ENCODE peak calls at places on chromosomes 6 and 20, in six cellular contexts. H is GM04503, B is upper lobe of right lung, S is activated gamma-delta T cell, G is GM04504, J is kidney glomerular epithelial cell. Q is an unnamed sample.

GRCh38 chr20:60968853-60969720 is 283.0 kb upstream of the CDH4 start:
- DNase-seq in H (no peak), B (no peak), S (no peak), G (no peak), J (no peak), Q (no peak)

GRCh38 chr6:134035823-134036296 is 16.6 kb downstream of the SLC2A12 start:
- DNase-seq in H (no peak), B (no peak), S (no peak), G (no peak), J (peak; percentile 57), Q (no peak)

GRCh38 chr20:21125072-21125848 is 622 bp upstream of the KIZ start:
- DNase-seq in H (peak; percentile 28), B (no peak), S (no peak), G (no peak), J (peak; percentile 75), Q (peak; percentile 33)

GRCh38 chr20:39960522-39961420 is 728.3 kb downstream of the MAFB start:
- DNase-seq in H (no peak), B (no peak), S (no peak), G (no peak), J (no peak), Q (peak; percentile 42)

GRCh38 chr6:103183831-103184411 is 1675.8 kb downstream of the HACE1 start:
- DNase-seq in H (no peak), B (no peak), S (no peak), G (no peak), J (no peak), Q (no peak)

GRCh38 chr20:61953789-61954125 is 111.9 kb downstream of the TAF4 start:
- DNase-seq in H (no peak), B (no peak), S (no peak), G (no peak), J (no peak), Q (no peak)

GRCh38 chr20:4021905-4022304 is 6.5 kb upstream of the RNF24 start:
- DNase-seq in H (no peak), B (no peak), S (no peak), G (no peak), J (no peak), Q (no peak)

GRCh38 chr20:41232971-41233926 is 84.3 kb downstream of the ZHX3 start:
- DNase-seq in H (peak; percentile 77), B (no peak), S (no peak), G (peak; percentile 87), J (peak; percentile 17), Q (no peak)

GRCh38 chr6:14996892-14997291 is 249.0 kb upstream of the JARID2 start:
- DNase-seq in H (no peak), B (no peak), S (no peak), G (no peak), J (no peak), Q (no peak)

GRCh38 chr6:3385660-3386151 is 71.1 kb downstream of the SLC22A23 start:
- DNase-seq in H (peak; percentile 45), B (no peak), S (no peak), G (no peak), J (no peak), Q (no peak)

GRCh38 chr6:33725222-33725621 is 13.7 kb upstream of the UQCC2 start:
- DNase-seq in H (no peak), B (no peak), S (no peak), G (no peak), J (no peak), Q (no peak)

GRCh38 chr6:151869787-151870186 is 62.3 kb downstream of the ESR1 start:
- DNase-seq in H (no peak), B (no peak), S (no peak), G (no peak), J (no peak), Q (no peak)

GRCh38 chr6:118171852-118172251 is 264.8 kb downstream of the SLC35F1 start:
- DNase-seq in H (no peak), B (no peak), S (no peak), G (no peak), J (no peak), Q (no peak)

GRCh38 chr6:6972456-6972855 is 135.3 kb upstream of the RREB1 start:
- DNase-seq in H (no peak), B (no peak), S (no peak), G (no peak), J (peak; percentile 5), Q (no peak)

GRCh38 chr6:37038297-37039198 is 33.1 kb downstream of the FGD2 start:
- DNase-seq in H (no peak), B (no peak), S (no peak), G (no peak), J (no peak), Q (no peak)

Q was measured in upper lobe of left lung.